ENCODE peak calls at places on chromosomes 4 and X, in six cellular contexts. F is epithelial cell of esophagus, Z is iPS-NIHi11, D is Right ventricle myocardium inferior, X is testis, M is AG08395. B is an unnamed sample.
A peak's percentile ranks its signal among the peaks of the same experiment; 100 is the strongest.

GRCh38 chr4:133000012-133000411 is 149.1 kb upstream of the PCDH10 start:
- DNase-seq in F (no peak), Z (no peak), D (no peak), X (no peak), M (no peak), B (no peak)

GRCh38 chr4:125316781-125317525 is 2.2 kb downstream of the FAT4 start:
- DNase-seq in F (peak; percentile 37), Z (peak; percentile 24), D (peak; percentile 76), X (peak; percentile 69), M (peak; percentile 24), B (peak; percentile 56)

GRCh38 chr4:14958436-14958835 is 43.8 kb upstream of the CPEB2 start:
- DNase-seq in F (no peak), Z (no peak), D (no peak), X (no peak), M (no peak), B (no peak)

GRCh38 chrX:135112096-135112729 is 8.1 kb downstream of the ETDB start:
- DNase-seq in F (peak; percentile 40), Z (peak; percentile 17), D (no peak), X (peak; percentile 31), M (peak; percentile 48), B (no peak)

GRCh38 chr4:8719421-8719820 is 126.9 kb downstream of the CPZ start:
- DNase-seq in F (no peak), Z (no peak), D (peak; percentile 22), X (peak; percentile 1), M (no peak), B (peak; percentile 2)

GRCh38 chr4:119025440-119025839 is 110.2 kb upstream of the MYOZ2 start:
- DNase-seq in F (peak; percentile 90), Z (no peak), D (no peak), X (no peak), M (peak; percentile 28), B (peak; percentile 42)

GRCh38 chr4:166501941-166502382 is 628.9 kb downstream of the TLL1 start:
- DNase-seq in F (peak; percentile 72), Z (peak; percentile 69), D (no peak), X (peak; percentile 75), M (no peak), B (no peak)

GRCh38 chr4:128386761-128387599 is 99.4 kb upstream of the PGRMC2 start:
- DNase-seq in F (peak; percentile 87), Z (peak; percentile 39), D (peak; percentile 89), X (peak; percentile 84), M (peak; percentile 94), B (peak; percentile 91)

GRCh38 chr4:58808817-58809216 is 1698.6 kb upstream of the IGFBP7 start:
- DNase-seq in F (no peak), Z (no peak), D (no peak), X (no peak), M (no peak), B (no peak)